ENCODE peak calls at places on chromosomes 2 and 18, in nine cellular contexts. G is cardiac fibroblast; M is MM.1S; T is GM13977; J is CD4-positive, alpha-beta T cell; N is lower leg skin; R is A673; S is endodermal cell; X is astrocyte of the spinal cord. K is an unnamed sample.

GRCh38 chr2:112869258-112869842 is 32.8 kb upstream of the IL1B start:
- DNase-seq in J (no peak), T (no peak), X (peak), S (no peak), M (no peak), G (peak), R (peak), N (peak), K (no peak)

GRCh38 chr2:215843579-215843978 is 169.8 kb downstream of the MREG start:
- DNase-seq in X (peak), M (no peak), J (no peak), R (no peak), N (no peak), T (no peak), S (no peak), G (peak), K (no peak)

GRCh38 chr2:1887915-1888314 is 143.6 kb upstream of the PXDN start:
- DNase-seq in G (peak), T (no peak), M (no peak), R (no peak), N (no peak), S (no peak), J (no peak), X (no peak), K (no peak)

GRCh38 chr2:74191596-74192380 is 6.6 kb upstream of the MTHFD2 start:
- DNase-seq in J (no peak), N (no peak), S (peak), T (no peak), M (no peak), X (no peak), G (no peak), R (no peak), K (no peak)

GRCh38 chr2:8174641-8175257 is 507.1 kb upstream of the ID2 start:
- DNase-seq in T (no peak), S (no peak), N (no peak), X (peak), J (no peak), M (no peak), G (peak), R (no peak), K (no peak)

GRCh38 chr2:6958616-6959235 is 41.5 kb downstream of the RNF144A start:
- DNase-seq in M (no peak), S (no peak), R (no peak), G (no peak), X (no peak), N (no peak), J (no peak), T (no peak), K (no peak)

GRCh38 chr2:80256396-80257167 is 48.0 kb downstream of the LRRTM1 start:
- DNase-seq in S (peak), M (no peak), X (no peak), R (peak), G (peak), N (no peak), J (no peak), T (no peak), K (peak)

GRCh38 chr2:6787376-6787775 is 78.3 kb downstream of the CMPK2 start:
- DNase-seq in J (no peak), M (no peak), N (no peak), X (no peak), G (no peak), T (no peak), S (no peak), R (no peak), K (no peak)

GRCh38 chr2:133780099-133780996 is 212.1 kb upstream of the NCKAP5 start:
- DNase-seq in M (peak), G (peak), S (peak), N (no peak), X (peak), R (peak), T (peak), J (no peak), K (peak)

GRCh38 chr2:217852812-217853211 is 150.0 kb downstream of the TNS1 start:
- DNase-seq in M (no peak), N (no peak), R (no peak), S (no peak), J (no peak), G (no peak), T (no peak), X (no peak), K (no peak)

GRCh38 chr2:9991829-9992273 is 40.4 kb downstream of the GRHL1 start:
- DNase-seq in S (no peak), R (no peak), X (no peak), N (peak), G (peak), M (no peak), J (no peak), T (no peak), K (no peak)
- TF ChIP-seq CTCF in S (no peak), R (no peak), X (no peak), N (no peak), G (no peak), M (no peak), J (no peak), T (no peak), K (no peak)

DNA sequence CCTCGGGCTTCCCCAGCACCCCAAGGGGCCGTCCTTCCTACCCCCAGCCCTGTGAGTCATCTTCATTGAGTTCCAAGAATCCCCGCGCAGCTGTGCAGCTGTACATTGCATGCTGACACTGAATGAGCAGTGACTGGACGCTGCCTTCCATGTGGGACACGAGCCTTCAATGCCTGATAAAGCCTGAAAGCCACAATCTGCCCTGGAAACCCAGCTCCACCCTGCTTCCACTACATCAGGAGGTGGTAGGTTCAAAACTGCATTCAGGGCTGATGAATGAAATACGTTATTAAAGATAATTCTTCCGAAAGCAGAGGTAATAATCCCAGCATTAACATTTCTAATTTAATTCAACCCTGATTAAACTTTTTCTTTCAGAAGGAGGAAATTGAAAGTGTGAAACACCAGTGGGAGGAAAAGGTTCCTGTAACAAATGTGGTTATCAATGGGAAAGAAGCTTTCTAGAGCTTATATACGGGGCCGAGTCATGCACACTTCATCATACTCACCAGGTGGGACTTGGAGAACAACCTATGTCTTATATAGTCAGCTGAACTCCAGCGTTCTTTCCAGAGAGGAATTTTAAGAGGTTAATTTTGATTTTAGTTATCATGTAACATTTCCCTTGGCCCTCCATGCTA is 360.1 kb downstream of the LPIN1 start:
- DNase-seq in R (peak), S (no peak), G (peak), T (peak), M (no peak), J (no peak), X (peak), N (no peak), K (no peak)
- TF ChIP-seq CTCF in R (no peak), S (no peak), G (no peak), T (no peak), M (no peak), J (no peak), X (no peak), N (no peak), K (no peak)

DNA sequence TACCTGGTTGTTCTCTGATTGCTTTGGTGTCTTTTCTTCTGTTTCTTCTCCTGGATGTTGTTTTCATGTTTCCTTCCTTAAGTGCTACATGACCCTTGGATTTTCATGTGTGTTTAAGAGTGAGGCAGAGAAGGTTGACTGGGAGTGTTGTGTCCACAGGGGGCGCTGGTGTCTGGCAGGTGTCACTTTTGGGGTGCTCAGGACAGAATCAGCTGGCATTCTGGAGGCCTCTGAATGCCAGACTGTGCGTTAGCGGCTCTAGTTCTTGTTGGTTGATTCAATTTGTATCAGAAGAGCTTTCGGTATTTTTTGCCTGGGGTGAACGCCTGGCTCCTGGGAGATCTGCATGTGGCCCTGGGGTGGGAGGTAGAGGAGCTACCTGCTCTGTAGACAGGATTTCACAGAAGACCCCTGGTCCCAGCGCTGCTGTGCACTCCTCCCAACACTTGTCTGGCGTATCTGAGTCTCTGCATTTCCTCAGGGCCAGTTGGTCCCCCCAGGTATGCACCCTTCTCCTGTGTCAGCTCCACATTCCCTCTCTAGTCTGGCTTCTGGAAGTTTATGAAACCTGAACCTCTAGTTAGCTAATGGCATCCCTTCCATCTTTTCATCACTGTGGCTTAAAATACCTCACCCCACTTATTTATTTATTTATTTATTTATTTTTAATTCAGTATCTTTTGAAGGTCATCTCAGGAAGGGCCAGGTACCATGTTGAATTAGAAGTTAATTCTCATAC is 1.1 kb downstream of the GREB1 start:
- DNase-seq in X (no peak), M (no peak), T (no peak), N (no peak), J (no peak), G (no peak), R (no peak), S (peak), K (no peak)
- TF ChIP-seq CTCF in X (peak), M (peak), T (peak), N (no peak), J (no peak), G (peak), R (peak), S (peak), K (no peak)

DNA sequence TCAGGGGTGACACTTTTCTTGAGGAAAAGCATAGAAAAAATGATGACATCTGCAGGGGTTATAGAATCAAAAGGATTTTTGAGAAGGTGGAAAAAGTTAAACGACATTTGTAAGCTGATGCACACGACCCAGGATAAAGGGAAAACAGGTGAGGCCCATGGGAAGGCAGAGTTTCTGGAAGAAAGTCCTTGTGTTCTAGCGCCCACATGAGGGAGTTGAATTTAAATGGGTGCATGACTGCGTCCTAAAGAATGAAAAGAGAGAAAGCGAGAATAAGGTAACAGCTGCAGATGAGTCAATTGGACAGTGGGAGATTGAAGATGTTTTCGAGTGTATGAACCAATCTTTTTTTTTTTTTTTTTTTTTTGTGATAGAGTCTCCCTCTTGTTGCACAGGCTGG is 158.1 kb downstream of the GALR1 start:
- DNase-seq in G (no peak), R (no peak), N (no peak), M (no peak), T (no peak), J (no peak), X (no peak), S (no peak), K (no peak)
- TF ChIP-seq CTCF in G (no peak), R (no peak), N (no peak), M (no peak), T (no peak), J (no peak), X (no peak), S (peak), K (no peak)